ENCODE peak calls at places on chromosomes 1 and 21, in five cellular contexts. S, B, L, J and M are unnamed samples.

GRCh38 chr1:195714248-195714647 is 894.0 kb downstream of the KCNT2 start:
- DNase-seq in S (no peak), B (no peak), L (no peak), J (no peak), M (peak; percentile 16)

GRCh38 chr1:161185282-161185682 is 8.0 kb upstream of the B4GALT3 start:
- DNase-seq in S (peak; percentile 68), B (no peak), L (peak; percentile 87), J (peak; percentile 49), M (peak; percentile 80)

GRCh38 chr1:47693115-47693514 is 255.3 kb downstream of the FOXD2 start:
- DNase-seq in S (no peak), B (no peak), L (no peak), J (no peak), M (no peak)

GRCh38 chr1:234775477-234776246 is 165.7 kb upstream of the IRF2BP2 start:
- DNase-seq in S (no peak), B (no peak), L (peak; percentile 97), J (no peak), M (no peak)

GRCh38 chr1:53643061-53643880 is 95.7 kb downstream of the GLIS1 start:
- DNase-seq in S (no peak), B (no peak), L (no peak), J (no peak), M (no peak)

GRCh38 chr21:27796106-27796505 is 829.2 kb upstream of the ADAMTS5 start:
- DNase-seq in S (no peak), B (no peak), L (no peak), J (no peak), M (no peak)

GRCh38 chr1:24109166-24109483 is 2.8 kb downstream of the MYOM3 start:
- DNase-seq in S (no peak), B (no peak), L (no peak), J (no peak), M (no peak)

GRCh38 chr1:176829261-176829976 is 335.1 kb downstream of the ASTN1 start:
- DNase-seq in S (no peak), B (no peak), L (no peak), J (no peak), M (no peak)

GRCh38 chr1:110462093-110462492 is 11.1 kb downstream of the PROK1 start:
- DNase-seq in S (no peak), B (no peak), L (no peak), J (no peak), M (no peak)

GRCh38 chr1:175200626-175201025 is 8.1 kb upstream of the KIAA0040 start:
- DNase-seq in S (no peak), B (no peak), L (no peak), J (no peak), M (no peak)